ENCODE peak calls at places on chromosomes 5 and 9, in six cellular contexts. One of them, this sample, is unnamed.

GRCh38 chr5:177362871-177363507 is 5.3 kb downstream of the RGS14 start:
- DNase-seq in left ventricle myocardium inferior: peak
- DNase-seq in uterus: peak
- DNase-seq in breast epithelium: peak
- DNase-seq in choroid plexus epithelial cell: no peak
- DNase-seq in tibial artery: peak
- DNase-seq in this sample: peak

GRCh38 chr5:179232091-179232490 is 113.2 kb downstream of the ADAMTS2 start:
- DNase-seq in left ventricle myocardium inferior: no peak
- DNase-seq in uterus: no peak
- DNase-seq in breast epithelium: no peak
- DNase-seq in choroid plexus epithelial cell: no peak
- DNase-seq in tibial artery: no peak
- DNase-seq in this sample: no peak

GRCh38 chr5:109485030-109485429 is 75.3 kb upstream of the PJA2 start:
- DNase-seq in left ventricle myocardium inferior: peak
- DNase-seq in uterus: peak
- DNase-seq in breast epithelium: peak
- DNase-seq in choroid plexus epithelial cell: peak
- DNase-seq in tibial artery: peak
- DNase-seq in this sample: peak

GRCh38 chr9:93306579-93307091 is 122.7 kb downstream of the WNK2 start:
- DNase-seq in left ventricle myocardium inferior: no peak
- DNase-seq in uterus: no peak
- DNase-seq in breast epithelium: peak
- DNase-seq in choroid plexus epithelial cell: no peak
- DNase-seq in tibial artery: no peak
- DNase-seq in this sample: no peak

GRCh38 chr5:34660444-34660843 is 4.3 kb downstream of the RAI14 start:
- DNase-seq in left ventricle myocardium inferior: no peak
- DNase-seq in uterus: no peak
- DNase-seq in breast epithelium: no peak
- DNase-seq in choroid plexus epithelial cell: peak
- DNase-seq in tibial artery: no peak
- DNase-seq in this sample: no peak

GRCh38 chr5:139982975-139983240 is 60.2 kb downstream of the NRG2 start:
- DNase-seq in left ventricle myocardium inferior: no peak
- DNase-seq in uterus: no peak
- DNase-seq in breast epithelium: no peak
- DNase-seq in choroid plexus epithelial cell: no peak
- DNase-seq in tibial artery: no peak
- DNase-seq in this sample: no peak

GRCh38 chr9:126534431-126535186 is 79.1 kb upstream of the LMX1B start:
- DNase-seq in left ventricle myocardium inferior: no peak
- DNase-seq in uterus: no peak
- DNase-seq in breast epithelium: no peak
- DNase-seq in choroid plexus epithelial cell: no peak
- DNase-seq in tibial artery: no peak
- DNase-seq in this sample: no peak

GRCh38 chr5:132227485-132228240 is at the start of gene P4HA2:
- DNase-seq in left ventricle myocardium inferior: peak
- DNase-seq in uterus: peak
- DNase-seq in breast epithelium: peak
- DNase-seq in choroid plexus epithelial cell: peak
- DNase-seq in tibial artery: peak
- DNase-seq in this sample: peak

GRCh38 chr9:120928015-120928719 is 1.6 kb upstream of the TRAF1 start:
- DNase-seq in left ventricle myocardium inferior: peak
- DNase-seq in uterus: peak
- DNase-seq in breast epithelium: no peak
- DNase-seq in choroid plexus epithelial cell: no peak
- DNase-seq in tibial artery: peak
- DNase-seq in this sample: peak

GRCh38 chr5:98050583-98050982 is 722.9 kb upstream of the RGMB start:
- DNase-seq in left ventricle myocardium inferior: no peak
- DNase-seq in uterus: no peak
- DNase-seq in breast epithelium: no peak
- DNase-seq in choroid plexus epithelial cell: peak
- DNase-seq in tibial artery: no peak
- DNase-seq in this sample: no peak

GRCh38 chr5:179802950-179803562 is 3.6 kb downstream of the MGAT4B start:
- DNase-seq in left ventricle myocardium inferior: no peak
- DNase-seq in uterus: no peak
- DNase-seq in breast epithelium: no peak
- DNase-seq in choroid plexus epithelial cell: no peak
- DNase-seq in tibial artery: no peak
- DNase-seq in this sample: no peak

GRCh38 chr5:60842859-60843692 is 993 bp downstream of the ELOVL7 start:
- DNase-seq in left ventricle myocardium inferior: no peak
- DNase-seq in uterus: no peak
- DNase-seq in breast epithelium: no peak
- DNase-seq in choroid plexus epithelial cell: no peak
- DNase-seq in tibial artery: no peak
- DNase-seq in this sample: no peak

GRCh38 chr9:18739127-18739526 is 265.2 kb downstream of the ADAMTSL1 start:
- DNase-seq in left ventricle myocardium inferior: no peak
- DNase-seq in uterus: no peak
- DNase-seq in breast epithelium: no peak
- DNase-seq in choroid plexus epithelial cell: no peak
- DNase-seq in tibial artery: no peak
- DNase-seq in this sample: no peak

GRCh38 chr5:1054799-1055775 is 46.5 kb downstream of the NKD2 start:
- DNase-seq in left ventricle myocardium inferior: peak
- DNase-seq in uterus: no peak
- DNase-seq in breast epithelium: no peak
- DNase-seq in choroid plexus epithelial cell: no peak
- DNase-seq in tibial artery: no peak
- DNase-seq in this sample: peak

GRCh38 chr5:143433680-143434079 is 30.2 kb upstream of the NR3C1 start:
- DNase-seq in left ventricle myocardium inferior: no peak
- DNase-seq in uterus: no peak
- DNase-seq in breast epithelium: no peak
- DNase-seq in choroid plexus epithelial cell: no peak
- DNase-seq in tibial artery: no peak
- DNase-seq in this sample: no peak

GRCh38 chr5:143436871-143437270 is 33.4 kb upstream of the NR3C1 start:
- DNase-seq in left ventricle myocardium inferior: no peak
- DNase-seq in uterus: no peak
- DNase-seq in breast epithelium: no peak
- DNase-seq in choroid plexus epithelial cell: peak
- DNase-seq in tibial artery: no peak
- DNase-seq in this sample: no peak

GRCh38 chr5:143435207-143435657 is 31.7 kb upstream of the NR3C1 start:
- DNase-seq in left ventricle myocardium inferior: no peak
- DNase-seq in uterus: no peak
- DNase-seq in breast epithelium: no peak
- DNase-seq in choroid plexus epithelial cell: peak
- DNase-seq in tibial artery: peak
- DNase-seq in this sample: no peak

GRCh38 chr5:143432658-143433239 is 29.3 kb upstream of the NR3C1 start:
- DNase-seq in left ventricle myocardium inferior: no peak
- DNase-seq in uterus: no peak
- DNase-seq in breast epithelium: no peak
- DNase-seq in choroid plexus epithelial cell: no peak
- DNase-seq in tibial artery: no peak
- DNase-seq in this sample: no peak

GRCh38 chr5:143434261-143435206 is 31.0 kb upstream of the NR3C1 start:
- DNase-seq in left ventricle myocardium inferior: no peak
- DNase-seq in uterus: no peak
- DNase-seq in breast epithelium: no peak
- DNase-seq in choroid plexus epithelial cell: no peak
- DNase-seq in tibial artery: no peak
- DNase-seq in this sample: no peak
- H3K4me3 ChIP-seq in left ventricle myocardium inferior: peak
- H3K4me3 ChIP-seq in uterus: no peak
- H3K4me3 ChIP-seq in breast epithelium: peak
- H3K4me3 ChIP-seq in choroid plexus epithelial cell: no peak
- H3K4me3 ChIP-seq in tibial artery: no peak
- H3K4me3 ChIP-seq in this sample: no peak

DNA sequence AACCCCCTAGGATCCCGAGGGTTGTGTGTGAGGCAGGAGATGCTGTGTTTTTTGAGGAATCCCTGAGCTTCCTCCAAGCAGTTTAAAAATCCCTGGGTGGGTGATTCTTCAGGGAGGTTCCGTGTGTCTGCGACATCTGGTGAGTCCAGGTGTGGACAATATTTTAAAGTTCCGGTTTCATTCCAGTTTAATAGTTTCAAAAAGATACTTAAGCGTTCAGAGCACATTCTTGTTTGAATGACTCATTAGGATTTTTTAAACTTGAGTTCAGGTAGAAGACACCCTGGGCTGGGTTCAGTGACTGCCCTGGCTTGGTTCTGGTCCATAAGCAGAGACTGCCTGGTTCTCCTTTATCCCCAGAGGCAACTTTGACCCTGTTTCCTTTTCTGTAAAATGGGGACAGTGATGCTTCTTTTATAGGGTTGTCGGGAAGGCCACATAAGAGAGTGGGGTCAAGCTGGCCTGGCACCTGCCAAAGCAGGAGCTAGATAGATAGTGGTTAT is 119.2 kb downstream of the RGS3 start:
- DNase-seq in left ventricle myocardium inferior: no peak
- DNase-seq in uterus: no peak
- DNase-seq in breast epithelium: no peak
- DNase-seq in choroid plexus epithelial cell: no peak
- DNase-seq in tibial artery: no peak
- DNase-seq in this sample: no peak
- H3K4me3 ChIP-seq in left ventricle myocardium inferior: no peak
- H3K4me3 ChIP-seq in uterus: no peak
- H3K4me3 ChIP-seq in breast epithelium: no peak
- H3K4me3 ChIP-seq in choroid plexus epithelial cell: no peak
- H3K4me3 ChIP-seq in tibial artery: no peak
- H3K4me3 ChIP-seq in this sample: no peak

GRCh38 chr9:79578891-79579290 is 7.1 kb downstream of the TLE4 start:
- DNase-seq in left ventricle myocardium inferior: no peak
- DNase-seq in uterus: no peak
- DNase-seq in breast epithelium: no peak
- DNase-seq in choroid plexus epithelial cell: no peak
- DNase-seq in tibial artery: no peak
- DNase-seq in this sample: no peak

GRCh38 chr9:79575560-79575959 is 3.8 kb downstream of the TLE4 start:
- DNase-seq in left ventricle myocardium inferior: no peak
- DNase-seq in uterus: no peak
- DNase-seq in breast epithelium: no peak
- DNase-seq in choroid plexus epithelial cell: no peak
- DNase-seq in tibial artery: no peak
- DNase-seq in this sample: no peak

GRCh38 chr9:79579624-79580023 is 7.9 kb downstream of the TLE4 start:
- DNase-seq in left ventricle myocardium inferior: no peak
- DNase-seq in uterus: no peak
- DNase-seq in breast epithelium: no peak
- DNase-seq in choroid plexus epithelial cell: no peak
- DNase-seq in tibial artery: no peak
- DNase-seq in this sample: no peak

GRCh38 chr9:79580065-79580464 is 8.3 kb downstream of the TLE4 start:
- DNase-seq in left ventricle myocardium inferior: no peak
- DNase-seq in uterus: no peak
- DNase-seq in breast epithelium: no peak
- DNase-seq in choroid plexus epithelial cell: no peak
- DNase-seq in tibial artery: no peak
- DNase-seq in this sample: no peak

GRCh38 chr9:79577969-79578723 is 6.4 kb downstream of the TLE4 start:
- DNase-seq in left ventricle myocardium inferior: no peak
- DNase-seq in uterus: no peak
- DNase-seq in breast epithelium: no peak
- DNase-seq in choroid plexus epithelial cell: peak
- DNase-seq in tibial artery: no peak
- DNase-seq in this sample: no peak
- H3K4me3 ChIP-seq in left ventricle myocardium inferior: peak
- H3K4me3 ChIP-seq in uterus: no peak
- H3K4me3 ChIP-seq in breast epithelium: no peak
- H3K4me3 ChIP-seq in choroid plexus epithelial cell: no peak
- H3K4me3 ChIP-seq in tibial artery: peak
- H3K4me3 ChIP-seq in this sample: no peak

DNA sequence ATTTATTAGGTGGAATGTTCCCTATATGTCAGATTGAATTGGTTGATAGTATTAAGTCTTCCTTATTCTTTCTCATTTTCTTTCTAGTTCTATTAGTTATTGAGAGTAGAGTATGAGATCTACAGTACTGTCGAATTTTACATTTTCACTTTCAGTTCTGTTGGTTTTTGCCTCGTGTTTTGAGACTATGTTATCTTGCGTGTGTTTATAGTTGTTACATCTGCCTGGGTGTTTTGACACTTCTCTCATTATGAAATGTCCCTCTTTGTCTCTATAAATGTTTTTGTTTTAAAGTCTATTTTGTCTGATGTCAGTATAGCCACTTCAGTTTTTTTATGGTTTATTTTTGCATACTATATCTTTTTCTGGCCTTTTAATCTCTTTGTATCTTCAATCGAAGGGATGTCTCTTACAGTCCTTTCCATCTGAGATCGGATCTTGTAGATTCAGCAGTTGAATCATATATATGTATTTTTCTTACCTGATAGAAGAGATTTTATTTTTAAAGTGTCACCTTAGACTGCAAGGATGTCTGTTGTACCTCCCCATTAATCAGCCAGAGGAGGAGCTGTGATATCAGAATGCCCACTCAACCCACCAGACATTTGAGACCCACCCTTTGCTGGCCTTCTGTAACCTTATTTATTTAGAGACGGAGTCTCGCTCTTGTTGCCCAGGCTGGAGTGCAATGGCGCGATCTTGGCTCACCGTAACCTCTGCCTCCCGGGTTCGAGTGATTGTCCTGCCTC is 20.7 kb downstream of the EHMT1 start:
- DNase-seq in left ventricle myocardium inferior: no peak
- DNase-seq in uterus: no peak
- DNase-seq in breast epithelium: no peak
- DNase-seq in choroid plexus epithelial cell: peak
- DNase-seq in tibial artery: no peak
- DNase-seq in this sample: no peak
- H3K4me3 ChIP-seq in left ventricle myocardium inferior: peak
- H3K4me3 ChIP-seq in uterus: peak
- H3K4me3 ChIP-seq in breast epithelium: no peak
- H3K4me3 ChIP-seq in choroid plexus epithelial cell: peak
- H3K4me3 ChIP-seq in tibial artery: no peak
- H3K4me3 ChIP-seq in this sample: no peak

DNA sequence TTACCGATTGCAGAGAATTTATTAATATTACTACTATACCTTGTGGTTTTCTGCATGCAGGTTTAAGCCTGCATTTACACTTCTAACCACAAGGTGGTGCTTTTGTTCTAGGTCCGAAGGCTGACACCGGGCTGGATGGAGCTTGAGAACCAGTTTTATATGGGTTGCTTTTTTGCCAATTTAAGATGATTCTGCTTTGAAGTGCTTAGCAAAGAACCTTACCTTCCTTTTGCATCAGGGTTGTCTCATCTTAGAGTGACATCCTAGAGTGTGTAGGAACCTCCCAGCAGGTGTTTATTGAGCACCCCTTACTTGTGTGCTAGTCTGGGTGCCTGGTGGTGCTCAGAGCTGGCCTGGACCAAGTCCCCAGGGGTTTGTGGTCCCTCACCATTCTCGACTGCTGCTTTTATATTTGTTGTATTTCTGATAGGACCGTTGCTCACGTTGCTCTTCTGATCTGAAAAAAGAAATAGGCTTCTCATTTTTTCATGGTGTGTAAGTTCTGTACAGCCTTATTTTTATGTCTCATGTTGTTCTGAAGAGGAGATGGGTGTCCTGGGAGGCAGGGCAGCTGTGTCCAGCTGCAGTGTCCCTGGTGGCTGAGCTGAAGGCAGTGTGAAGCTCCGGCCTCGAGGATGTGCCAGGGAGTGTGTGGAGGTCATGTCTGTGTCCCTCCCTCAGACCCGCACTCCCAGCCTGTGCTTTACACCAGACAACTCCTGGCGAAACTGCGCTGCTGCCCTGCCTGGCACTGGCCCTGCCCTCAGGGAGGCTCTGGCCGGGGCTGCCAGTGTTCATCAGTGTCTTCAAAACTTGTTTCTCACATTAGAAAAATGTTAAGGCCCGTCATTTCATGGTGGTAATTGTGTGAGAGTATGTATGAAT is 54.3 kb downstream of the EHMT1 start:
- DNase-seq in left ventricle myocardium inferior: peak
- DNase-seq in uterus: peak
- DNase-seq in breast epithelium: no peak
- DNase-seq in choroid plexus epithelial cell: peak
- DNase-seq in tibial artery: peak
- DNase-seq in this sample: peak
- H3K4me3 ChIP-seq in left ventricle myocardium inferior: no peak
- H3K4me3 ChIP-seq in uterus: no peak
- H3K4me3 ChIP-seq in breast epithelium: no peak
- H3K4me3 ChIP-seq in choroid plexus epithelial cell: no peak
- H3K4me3 ChIP-seq in tibial artery: no peak
- H3K4me3 ChIP-seq in this sample: no peak